ENCODE peak calls at places on chromosomes 11 and 22, in four cellular contexts. Y is neural progenitor cell, J is upper lobe of right lung, F is dorsolateral prefrontal cortex. R is an unnamed sample.

GRCh38 chr22:35131423-35132050 is 65.6 kb downstream of the ISX start:
- DNase-seq in F (no peak), J (no peak), Y (no peak), R (no peak)

GRCh38 chr22:39405346-39406085 is 5.9 kb downstream of the TAB1 start:
- DNase-seq in Y (peak; percentile 18), J (no peak), F (peak; percentile 72), R (no peak)

GRCh38 chr22:30926706-30927105 is 41.9 kb downstream of the MORC2 start:
- DNase-seq in F (no peak), Y (no peak), J (no peak), R (no peak)

GRCh38 chr11:134355656-134356055 is 23.9 kb downstream of the GLB1L2 start:
- DNase-seq in F (no peak), J (peak; percentile 21), Y (no peak), R (no peak)

GRCh38 chr11:111960916-111961315 is 23.8 kb downstream of the DIXDC1 start:
- DNase-seq in J (no peak), F (no peak), Y (no peak), R (no peak)

GRCh38 chr11:73833067-73833466 is 43.6 kb downstream of the COA4 start:
- DNase-seq in Y (no peak), F (no peak), J (no peak), R (no peak)

GRCh38 chr11:33017478-33017877 is 1.8 kb downstream of the DEPDC7 start:
- DNase-seq in F (no peak), Y (no peak), J (no peak), R (no peak)

GRCh38 chr11:13008625-13009475 is at the start of gene RASSF10:
- DNase-seq in J (peak; percentile 95), F (no peak), Y (peak; percentile 94), R (peak; percentile 29)

GRCh38 chr22:21450320-21450831 is 16.8 kb upstream of the TMEM191C start:
- DNase-seq in Y (peak; percentile 41), F (no peak), J (peak; percentile 43), R (no peak)

GRCh38 chr11:111697910-111698309 is 68.3 kb downstream of the PPP2R1B start:
- DNase-seq in F (no peak), J (no peak), Y (no peak), R (peak; percentile 21)

GRCh38 chr22:49587987-49588386 is 239.7 kb downstream of the BRD1 start:
- DNase-seq in F (no peak), Y (no peak), J (peak; percentile 40), R (no peak)

GRCh38 chr11:73493838-73494598 is 103.9 kb downstream of the FAM168A start:
- DNase-seq in F (peak; percentile 9), Y (peak; percentile 72), J (no peak), R (no peak)

GRCh38 chr11:68838572-68838964 is 3.1 kb downstream of the CPT1A start:
- DNase-seq in J (no peak), Y (no peak), F (no peak), R (no peak)

GRCh38 chr11:134074346-134074745 is 5.5 kb downstream of the JAM3 start:
- DNase-seq in F (no peak), Y (no peak), J (no peak), R (no peak)

GRCh38 chr11:61731211-61731955 is 21.1 kb upstream of the MYRF start:
- DNase-seq in Y (no peak), J (no peak), F (no peak), R (no peak)

GRCh38 chr11:4066960-4067359 is 27.6 kb upstream of the RRM1 start:
- DNase-seq in F (no peak), Y (no peak), J (no peak), R (no peak)

GRCh38 chr11:128471138-128471661 is 116.2 kb downstream of the ETS1 start:
- DNase-seq in J (no peak), Y (no peak), F (no peak), R (peak; percentile 61)

GRCh38 chr11:76723142-76723541 is 52.6 kb upstream of the LRRC32 start:
- DNase-seq in F (no peak), Y (no peak), J (no peak), R (no peak)
- TF ChIP-seq CTCF in F (no peak), Y (no peak), J (no peak), R (no peak)

GRCh38 chr11:406796-407650 is 7.8 kb downstream of the SIGIRR start:
- DNase-seq in J (peak; percentile 91), Y (peak; percentile 90), F (no peak), R (peak; percentile 95)
- TF ChIP-seq CTCF in J (peak; percentile 22), Y (no peak), F (no peak), R (peak; percentile 38)

GRCh38 chr11:86749376-86749775 is 51.0 kb upstream of the PRSS23 start:
- DNase-seq in J (no peak), Y (peak; percentile 28), F (no peak), R (no peak)
- TF ChIP-seq CTCF in J (no peak), Y (peak; percentile 42), F (no peak), R (no peak)

DNA sequence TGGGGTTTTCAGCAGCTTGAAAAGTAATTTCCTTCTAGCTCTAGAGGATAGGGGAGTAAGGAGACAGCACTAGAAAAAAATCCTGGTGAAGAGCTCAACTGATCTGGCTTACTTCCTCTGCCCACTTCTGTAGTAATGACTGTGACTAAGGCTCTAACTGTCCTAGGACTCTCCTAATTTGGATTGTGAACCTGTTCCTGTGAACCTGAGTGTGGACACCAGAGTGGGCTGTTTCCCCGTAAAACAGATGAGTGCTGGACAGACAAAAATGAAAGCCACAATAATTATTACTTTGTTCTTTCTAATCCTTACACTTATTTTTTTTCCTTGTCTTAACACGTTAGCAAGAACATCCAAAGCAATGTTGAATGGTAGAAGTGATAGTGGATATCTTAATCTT is 154.1 kb downstream of the AASDHPPT start:
- DNase-seq in J (no peak), F (no peak), Y (peak; percentile 18), R (no peak)
- TF ChIP-seq CTCF in J (no peak), F (no peak), Y (peak; percentile 39), R (no peak)

GRCh38 chr11:64305691-64306562 is 603 bp downstream of the ESRRA start:
- DNase-seq in J (peak; percentile 91), F (no peak), Y (peak; percentile 82), R (peak; percentile 57)
- TF ChIP-seq CTCF in J (peak; percentile 35), F (no peak), Y (peak; percentile 73), R (peak; percentile 60)

DNA sequence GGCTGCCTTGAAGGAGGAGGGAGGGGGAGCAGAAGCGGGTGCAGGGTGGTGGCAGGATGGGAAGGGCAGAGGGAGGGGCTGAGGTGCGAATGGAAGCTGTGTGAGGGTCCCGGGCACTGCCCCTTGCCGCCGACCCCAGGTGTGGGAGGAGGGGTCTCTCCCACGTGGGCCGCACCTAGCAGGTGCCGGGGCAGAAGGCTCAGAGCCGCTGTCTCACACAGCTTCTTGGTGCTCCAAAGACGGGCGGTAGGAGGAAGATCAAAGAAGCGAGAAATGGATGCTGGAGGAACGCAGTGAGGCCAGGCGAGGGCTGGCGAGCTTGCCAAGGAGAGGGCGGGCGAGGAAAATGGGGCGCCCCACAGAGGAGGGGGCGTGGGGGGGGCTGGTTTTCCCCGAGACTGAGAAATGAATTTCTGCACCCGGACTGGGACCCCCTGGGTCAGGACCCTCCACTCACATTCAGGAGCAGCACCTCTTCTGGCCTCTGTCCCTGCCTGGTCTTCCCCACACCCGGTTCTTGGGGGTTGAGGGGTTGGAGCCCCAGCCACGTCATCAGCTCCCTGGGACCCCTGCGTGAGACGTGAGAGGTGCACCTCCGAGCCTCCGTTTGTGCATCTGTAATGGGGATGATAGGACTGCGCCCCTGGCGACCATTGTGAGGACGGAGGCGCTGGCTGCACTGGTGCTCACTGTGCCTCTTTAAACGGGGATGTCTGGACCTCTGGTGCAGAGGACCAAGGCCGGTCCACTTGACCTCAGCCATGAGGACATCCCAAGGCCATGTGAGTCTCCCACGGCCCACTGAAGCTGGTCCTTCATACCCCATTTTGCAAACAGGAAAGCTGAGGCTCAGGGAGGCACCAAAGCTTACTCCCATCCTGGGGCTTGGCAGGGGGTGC is 16.8 kb downstream of the LSP1 start:
- DNase-seq in F (no peak), Y (peak; percentile 30), J (peak; percentile 57), R (no peak)
- TF ChIP-seq CTCF in F (no peak), Y (peak; percentile 37), J (no peak), R (no peak)

GRCh38 chr11:113778111-113778910 is 1.3 kb upstream of the CLDN25 start:
- DNase-seq in Y (no peak), F (peak; percentile 56), J (no peak), R (no peak)
- TF ChIP-seq CTCF in Y (no peak), F (no peak), J (no peak), R (no peak)